ENCODE peak calls at places on chromosomes 16 and 17, in six cellular contexts. I is fibroblast of lung, X is PC-9, V is neural progenitor cell, W is K562, A is GM23248. F is an unnamed sample.

GRCh38 chr17:55334881-55335523 is 70.2 kb downstream of the HLF start:
- DNase-seq in I (no peak), X (no peak), V (no peak), W (no peak), A (peak; percentile 14), F (no peak)

GRCh38 chr17:27577124-27577761 is 53.7 kb upstream of the LGALS9 start:
- DNase-seq in I (peak; percentile 51), X (no peak), V (peak; percentile 60), W (peak; percentile 44), A (peak; percentile 82), F (no peak)

GRCh38 chr16:966035-966434 is 4.7 kb downstream of the LMF1 start:
- DNase-seq in I (no peak), X (no peak), V (no peak), W (no peak), A (no peak), F (no peak)

GRCh38 chr17:13024526-13025263 is 6.9 kb upstream of the ELAC2 start:
- DNase-seq in I (peak; percentile 60), X (peak; percentile 75), V (peak; percentile 86), W (peak; percentile 72), A (peak; percentile 74), F (peak; percentile 65)

GRCh38 chr16:68369168-68369567 is 58.3 kb downstream of the PRMT7 start:
- DNase-seq in I (no peak), X (no peak), V (no peak), W (no peak), A (no peak), F (peak; percentile 40)

GRCh38 chr17:8018436-8018835 is 16.0 kb downstream of the GUCY2D start:
- DNase-seq in I (no peak), X (no peak), V (no peak), W (no peak), A (no peak), F (no peak)

GRCh38 chr17:17890773-17891759 is 54.3 kb upstream of the SREBF1 start:
- DNase-seq in I (peak; percentile 80), X (peak; percentile 71), V (peak; percentile 75), W (peak; percentile 72), A (peak; percentile 77), F (peak; percentile 65)

GRCh38 chr16:54180421-54181359 is 105.9 kb downstream of the IRX3 start:
- DNase-seq in I (no peak), X (no peak), V (no peak), W (no peak), A (no peak), F (no peak)

DNA sequence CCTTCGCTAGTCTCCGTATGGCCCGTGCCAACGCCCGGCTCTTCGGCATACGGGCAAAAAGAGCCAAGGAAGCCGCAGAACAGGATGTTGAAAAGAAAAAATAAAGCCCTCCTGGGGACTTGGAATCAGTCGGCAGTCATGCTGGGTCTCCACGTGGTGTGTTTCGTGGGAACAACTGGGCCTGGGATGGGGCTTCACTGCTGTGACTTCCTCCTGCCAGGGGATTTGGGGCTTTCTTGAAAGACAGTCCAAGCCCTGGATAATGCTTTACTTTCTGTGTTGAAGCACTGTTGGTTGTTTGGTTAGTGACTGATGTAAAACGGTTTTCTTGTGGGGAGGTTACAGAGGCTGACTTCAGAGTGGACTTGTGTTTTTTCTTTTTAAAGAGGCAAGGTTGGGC is 2.5 kb downstream of the RPL13 start:
- DNase-seq in I (no peak), X (no peak), V (no peak), W (no peak), A (no peak), F (no peak)
- H3K4me1 ChIP-seq in I (peaks cover 26% of the 10 kb centered on the region), X (peaks cover 56% of the 10 kb centered on the region), V (peaks cover 42% of the 10 kb centered on the region), W (peaks cover 60% of the 10 kb centered on the region), A (peaks cover 38% of the 10 kb centered on the region), F (peaks cover 8% of the 10 kb centered on the region)

GRCh38 chr16:58614212-58614611 is 15.4 kb downstream of the CNOT1 start:
- DNase-seq in I (peak; percentile 69), X (no peak), V (no peak), W (no peak), A (peak; percentile 95), F (no peak)
- H3K79me2 ChIP-seq in I (peaks cover 73% of the 10 kb centered on the region), X (peaks cover 98% of the 10 kb centered on the region), V (peaks cover 99% of the 10 kb centered on the region), W (peaks cover 94% of the 10 kb centered on the region), A (peaks cover 92% of the 10 kb centered on the region), F (peaks cover 99% of the 10 kb centered on the region)

GRCh38 chr17:42684929-42685556 is 2.7 kb downstream of the CNTNAP1 start:
- DNase-seq in I (no peak), X (no peak), V (no peak), W (no peak), A (no peak), F (no peak)
- TF ChIP-seq EZH2 in I (no peak), X (no peak), V (no peak), W (no peak), A (no peak), F (no peak)

DNA sequence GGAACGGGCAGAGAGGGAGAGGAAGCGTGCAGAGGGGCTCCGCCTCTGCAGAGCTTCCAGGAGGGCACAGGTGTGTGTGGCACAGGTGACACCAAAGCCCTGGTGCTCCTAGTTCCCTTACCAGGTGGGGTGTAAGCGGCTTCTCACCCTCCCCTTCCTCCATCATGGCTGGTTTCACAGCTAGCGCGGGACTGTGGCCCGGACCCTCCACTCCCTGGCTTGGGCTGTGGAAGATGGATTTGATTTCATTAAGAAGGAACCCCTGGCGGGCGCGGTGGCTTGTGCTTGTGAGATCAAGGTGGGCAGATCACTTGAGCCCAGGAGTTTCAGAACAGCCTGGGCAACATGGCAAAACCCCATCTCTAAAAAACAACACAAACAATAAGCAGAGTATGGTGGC is 241.2 kb upstream of the GSE1 start:
- DNase-seq in I (no peak), X (no peak), V (no peak), W (no peak), A (no peak), F (no peak)
- H3K4me1 ChIP-seq in I (peaks cover 19% of the 10 kb centered on the region), X (peaks cover 11% of the 10 kb centered on the region), V (no peaks in the 10 kb centered on the region), W (peaks cover 92% of the 10 kb centered on the region), A (peaks cover 47% of the 10 kb centered on the region), F (no peaks in the 10 kb centered on the region)

DNA sequence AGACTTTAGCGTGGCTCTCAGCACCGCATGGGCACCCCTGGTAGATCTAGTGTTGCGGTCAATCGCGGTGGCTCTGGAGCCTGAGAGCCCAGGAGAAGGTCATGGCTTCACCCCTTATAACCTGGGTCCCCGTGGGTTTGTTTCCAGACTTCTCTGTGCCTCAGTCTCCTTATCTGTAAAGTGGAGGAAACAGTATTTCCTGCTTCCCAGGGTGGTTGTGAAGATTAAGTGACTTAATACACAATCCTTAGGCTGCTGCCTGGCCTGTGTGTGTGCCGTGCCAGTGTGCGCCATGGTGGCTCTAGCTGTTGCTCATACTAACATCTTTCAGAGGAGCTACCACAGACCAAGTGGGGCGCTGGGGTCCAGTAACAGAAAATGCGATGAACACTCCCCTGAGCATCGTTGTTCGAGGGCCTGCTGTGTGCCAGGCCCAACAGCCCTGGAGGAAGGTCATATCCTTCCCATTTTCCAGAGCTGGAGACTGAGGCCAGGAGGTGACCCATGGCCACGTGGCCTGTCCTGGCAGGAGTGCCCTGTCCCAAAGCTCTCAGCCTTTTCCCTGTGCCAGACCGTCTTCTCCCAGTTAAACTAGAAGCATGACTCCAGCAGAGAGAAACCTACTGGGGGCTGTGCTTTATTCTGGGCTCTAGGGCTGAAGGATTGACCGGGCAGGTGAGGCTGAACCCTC is 70.1 kb downstream of the CMIP start:
- DNase-seq in I (no peak), X (no peak), V (no peak), W (no peak), A (no peak), F (no peak)
- H3K79me2 ChIP-seq in I (peaks cover 4% of the 10 kb centered on the region), X (peaks cover 86% of the 10 kb centered on the region), V (peaks cover 92% of the 10 kb centered on the region), W (peaks cover 85% of the 10 kb centered on the region), A (peaks cover 85% of the 10 kb centered on the region), F (peaks cover 3% of the 10 kb centered on the region)

F was measured in MM.1S.